ENCODE peak calls at places on chromosomes 16 and 17, in eight cellular contexts. P is dermis microvascular lymphatic vessel endothelial cell; K is stimulated activated CD4-positive, alpha-beta T cell treated with anti-CD3 and anti-CD28 coated beads, Interleukin-1b, Interleukin-23, amount 100 ng/mL, for 4 hours; F is adrenal gland; N is right cardiac atrium; H is AG09319; E is mesenteric fat pad; C is IMR-90. O is an unnamed sample.

GRCh38 chr17:27840688-27841087 is 40.4 kb upstream of the NOS2 start:
- DNase-seq in E (no peak), F (no peak), C (no peak), P (no peak), N (no peak), H (no peak), K (no peak), O (no peak)

GRCh38 chr16:30368122-30368791 is 2.0 kb downstream of the TBC1D10B start:
- DNase-seq in F (peak; percentile 61), N (peak; percentile 45), P (no peak), E (no peak), C (peak; percentile 59), H (no peak), K (no peak), O (no peak)

GRCh38 chr17:76437467-76438402 is 15.2 kb downstream of the UBE2O start:
- DNase-seq in N (no peak), C (no peak), H (no peak), F (no peak), E (no peak), P (no peak), K (no peak), O (no peak)

GRCh38 chr16:11768850-11769249 is 26.2 kb upstream of the TXNDC11 start:
- DNase-seq in H (no peak), E (no peak), F (no peak), C (no peak), P (no peak), N (no peak), K (no peak), O (no peak)

GRCh38 chr17:4560837-4561241 is 462 bp upstream of the GGT6 start:
- DNase-seq in H (no peak), F (peak; percentile 78), C (no peak), K (no peak), P (no peak), N (peak; percentile 59), E (no peak), O (no peak)

GRCh38 chr17:58402679-58403078 is 14.7 kb downstream of the RNF43 start:
- DNase-seq in H (no peak), N (no peak), K (no peak), F (no peak), E (no peak), C (no peak), P (no peak), O (no peak)

GRCh38 chr16:20519231-20519630 is 56.9 kb downstream of the ACSM2B start:
- DNase-seq in C (no peak), H (no peak), F (no peak), K (no peak), P (no peak), E (no peak), N (no peak), O (no peak)

GRCh38 chr17:78719630-78720298 is 62.3 kb downstream of the CYTH1 start:
- DNase-seq in N (no peak), E (no peak), F (no peak), P (no peak), H (no peak), C (no peak), K (no peak), O (no peak)

GRCh38 chr16:1708768-1709180 is 2.8 kb downstream of the MAPK8IP3 start:
- DNase-seq in H (no peak), P (no peak), C (peak; percentile 86), E (no peak), F (peak; percentile 96), K (no peak), N (peak; percentile 75), O (no peak)